ENCODE peak calls at places on chromosomes 2 and 18, in five cellular contexts. One of them, this sample, is unnamed.

GRCh38 chr2:105344704-105345345 is 7.5 kb downstream of the C2orf49 start:
- DNase-seq in RWPE1: peak; percentile 24
- DNase-seq in OCI-LY7: peak; percentile 50
- DNase-seq in brain microvascular endothelial cell: no peak
- DNase-seq in GM20000: no peak
- DNase-seq in this sample: peak; percentile 59

GRCh38 chr2:227082286-227082685 is 81.7 kb downstream of the COL4A4 start:
- DNase-seq in OCI-LY7: no peak
- DNase-seq in RWPE1: no peak
- DNase-seq in GM20000: no peak
- DNase-seq in brain microvascular endothelial cell: no peak
- DNase-seq in this sample: peak; percentile 4

GRCh38 chr2:196170681-196171247 is 614 bp downstream of the STK17B start:
- DNase-seq in OCI-LY7: peak; percentile 63
- DNase-seq in brain microvascular endothelial cell: peak; percentile 21
- DNase-seq in GM20000: no peak
- DNase-seq in RWPE1: peak; percentile 19
- DNase-seq in this sample: peak; percentile 69

GRCh38 chr18:49784427-49785185 is 28.7 kb downstream of the ACAA2 start:
- DNase-seq in brain microvascular endothelial cell: no peak
- DNase-seq in GM20000: no peak
- DNase-seq in OCI-LY7: no peak
- DNase-seq in RWPE1: no peak
- DNase-seq in this sample: peak; percentile 34

GRCh38 chr2:3634631-3635091 is 23.3 kb upstream of the ALLC start:
- DNase-seq in RWPE1: no peak
- DNase-seq in OCI-LY7: no peak
- DNase-seq in GM20000: no peak
- DNase-seq in brain microvascular endothelial cell: no peak
- DNase-seq in this sample: no peak

GRCh38 chr2:43759195-43759594 is 14.6 kb upstream of the DYNC2LI1 start:
- DNase-seq in RWPE1: peak; percentile 48
- DNase-seq in GM20000: no peak
- DNase-seq in brain microvascular endothelial cell: peak; percentile 33
- DNase-seq in OCI-LY7: no peak
- DNase-seq in this sample: peak; percentile 90

GRCh38 chr18:62450175-62450545 is 72.7 kb upstream of the ZCCHC2 start:
- DNase-seq in RWPE1: no peak
- DNase-seq in brain microvascular endothelial cell: no peak
- DNase-seq in GM20000: no peak
- DNase-seq in OCI-LY7: no peak
- DNase-seq in this sample: no peak

GRCh38 chr2:85181844-85182456 is 48.8 kb downstream of the TCF7L1 start:
- DNase-seq in OCI-LY7: no peak
- DNase-seq in RWPE1: no peak
- DNase-seq in brain microvascular endothelial cell: no peak
- DNase-seq in GM20000: no peak
- DNase-seq in this sample: no peak

GRCh38 chr2:141611981-141612380 is 518.8 kb downstream of the LRP1B start:
- DNase-seq in brain microvascular endothelial cell: no peak
- DNase-seq in RWPE1: peak; percentile 3
- DNase-seq in GM20000: no peak
- DNase-seq in OCI-LY7: no peak
- DNase-seq in this sample: peak; percentile 7

GRCh38 chr2:236287656-236288055 is 23.4 kb upstream of the ASB18 start:
- DNase-seq in RWPE1: no peak
- DNase-seq in OCI-LY7: no peak
- DNase-seq in brain microvascular endothelial cell: no peak
- DNase-seq in GM20000: no peak
- DNase-seq in this sample: no peak

GRCh38 chr2:163341426-163341825 is 394.4 kb downstream of the FIGN start:
- DNase-seq in RWPE1: no peak
- DNase-seq in OCI-LY7: peak; percentile 2
- DNase-seq in brain microvascular endothelial cell: peak; percentile 60
- DNase-seq in GM20000: no peak
- DNase-seq in this sample: peak; percentile 38

GRCh38 chr2:152611458-152612231 is 105.6 kb downstream of the PRPF40A start:
- DNase-seq in GM20000: peak; percentile 52
- DNase-seq in RWPE1: no peak
- DNase-seq in OCI-LY7: peak; percentile 4
- DNase-seq in brain microvascular endothelial cell: peak; percentile 63
- DNase-seq in this sample: peak; percentile 91

GRCh38 chr2:29106980-29107388 is 8.2 kb upstream of the CLIP4 start:
- DNase-seq in GM20000: no peak
- DNase-seq in brain microvascular endothelial cell: no peak
- DNase-seq in RWPE1: no peak
- DNase-seq in OCI-LY7: no peak
- DNase-seq in this sample: peak; percentile 62

GRCh38 chr18:63342206-63342605 is 22.6 kb upstream of the BCL2 start:
- DNase-seq in GM20000: peak; percentile 64
- DNase-seq in RWPE1: no peak
- DNase-seq in brain microvascular endothelial cell: no peak
- DNase-seq in OCI-LY7: peak; percentile 50
- DNase-seq in this sample: peak; percentile 50

GRCh38 chr2:30147196-30147714 is 448 bp downstream of the YPEL5 start:
- DNase-seq in OCI-LY7: no peak
- DNase-seq in brain microvascular endothelial cell: no peak
- DNase-seq in RWPE1: no peak
- DNase-seq in GM20000: peak; percentile 62
- DNase-seq in this sample: no peak

GRCh38 chr2:105595536-105595935 is 149.2 kb upstream of the NCK2 start:
- DNase-seq in RWPE1: peak; percentile 60
- DNase-seq in OCI-LY7: no peak
- DNase-seq in GM20000: no peak
- DNase-seq in brain microvascular endothelial cell: no peak
- DNase-seq in this sample: no peak

GRCh38 chr2:1685957-1686783 is 58.1 kb downstream of the PXDN start:
- DNase-seq in OCI-LY7: no peak
- DNase-seq in RWPE1: peak; percentile 68
- DNase-seq in brain microvascular endothelial cell: peak; percentile 49
- DNase-seq in GM20000: no peak
- DNase-seq in this sample: no peak

GRCh38 chr2:240308111-240308651 is 127.3 kb upstream of the GPC1 start:
- DNase-seq in OCI-LY7: no peak
- DNase-seq in brain microvascular endothelial cell: no peak
- DNase-seq in RWPE1: no peak
- DNase-seq in GM20000: no peak
- DNase-seq in this sample: no peak

GRCh38 chr2:1907283-1907682 is 163.0 kb upstream of the PXDN start:
- DNase-seq in brain microvascular endothelial cell: no peak
- DNase-seq in OCI-LY7: no peak
- DNase-seq in RWPE1: no peak
- DNase-seq in GM20000: no peak
- DNase-seq in this sample: no peak

GRCh38 chr2:158837645-158838044 is 42.5 kb downstream of the DAPL1 start:
- DNase-seq in RWPE1: no peak
- DNase-seq in OCI-LY7: no peak
- DNase-seq in brain microvascular endothelial cell: no peak
- DNase-seq in GM20000: no peak
- DNase-seq in this sample: no peak